ENCODE peak calls at places on chromosomes 5 and 9, in ten cellular contexts. D is foreskin fibroblast; Q is GM23338; A is left ventricle myocardium inferior; W is heart left ventricle; J is A549; L is PC-9; K is adrenal gland; N is kidney; F is CD8-positive, alpha-beta T cell. R is an unnamed sample.

GRCh38 chr5:67166460-67166871 is 30.1 kb downstream of the CD180 start:
- DNase-seq in D (no peak), Q (no peak), A (peak), W (peak), J (peak), L (no peak), K (peak), N (peak), F (peak), R (peak)

GRCh38 chr5:144072518-144072927 is 97.9 kb downstream of the YIPF5 start:
- DNase-seq in D (peak), Q (no peak), A (no peak), W (no peak), J (no peak), L (no peak), K (no peak), N (no peak), F (no peak), R (peak)

GRCh38 chr9:125829743-125830142 is 82.6 kb downstream of the PBX3 start:
- DNase-seq in D (peak), Q (no peak), A (no peak), W (no peak), J (no peak), L (no peak), K (peak), N (peak), F (peak), R (no peak)

GRCh38 chr5:6716634-6717149 is 3.5 kb downstream of the TENT4A start:
- DNase-seq in D (no peak), Q (no peak), A (no peak), W (no peak), J (no peak), L (no peak), K (peak), N (no peak), F (no peak), R (no peak)

GRCh38 chr5:76292923-76293322 is 110.2 kb upstream of the IQGAP2 start:
- DNase-seq in D (no peak), Q (no peak), A (no peak), W (no peak), J (no peak), L (no peak), K (no peak), N (no peak), F (no peak), R (no peak)

GRCh38 chr5:143650296-143650695 is 161.7 kb upstream of the HMHB1 start:
- DNase-seq in D (no peak), Q (no peak), A (no peak), W (no peak), J (no peak), L (no peak), K (no peak), N (no peak), F (no peak), R (no peak)

GRCh38 chr5:85484982-85485574 is 1100.4 kb upstream of the EDIL3 start:
- DNase-seq in D (no peak), Q (peak), A (no peak), W (no peak), J (no peak), L (no peak), K (no peak), N (no peak), F (no peak), R (no peak)

GRCh38 chr5:81315336-81315735 is 13.9 kb downstream of the ZCCHC9 start:
- DNase-seq in D (peak), Q (peak), A (no peak), W (no peak), J (no peak), L (no peak), K (no peak), N (no peak), F (no peak), R (peak)

GRCh38 chr9:1217076-1217475 is 166.9 kb downstream of the DMRT2 start:
- DNase-seq in D (peak), Q (no peak), A (no peak), W (no peak), J (no peak), L (no peak), K (no peak), N (no peak), F (no peak), R (no peak)

GRCh38 chr9:30075451-30076199 is 2308.8 kb upstream of the ACO1 start:
- DNase-seq in D (no peak), Q (no peak), A (no peak), W (no peak), J (peak), L (no peak), K (no peak), N (no peak), F (no peak), R (peak)

GRCh38 chr9:121815084-121815483 is 163.7 kb downstream of the DAB2IP start:
- DNase-seq in D (no peak), Q (no peak), A (no peak), W (peak), J (no peak), L (no peak), K (no peak), N (no peak), F (no peak), R (no peak)

GRCh38 chr5:13771011-13771571 is 173.4 kb downstream of the DNAH5 start:
- DNase-seq in D (no peak), Q (no peak), A (no peak), W (no peak), J (no peak), L (no peak), K (no peak), N (no peak), F (no peak), R (no peak)

GRCh38 chr5:52269395-52269794 is 518.3 kb upstream of the ITGA1 start:
- DNase-seq in D (no peak), Q (peak), A (no peak), W (no peak), J (no peak), L (no peak), K (no peak), N (no peak), F (no peak), R (no peak)
- H3K4me3 ChIP-seq in D (no peak), Q (no peak), A (no peak), W (no peak), J (no peak), L (no peak), K (peak), N (no peak), F (no peak), R (no peak)

GRCh38 chr9:15306757-15307522 is at the start of gene TTC39B:
- DNase-seq in D (peak), Q (peak), A (peak), W (peak), J (peak), L (peak), K (peak), N (peak), F (peak), R (peak)
- TF ChIP-seq CTCF in D (no peak), Q (peak), A (no peak), W (no peak), J (no peak), L (no peak), K (no peak), N (peak), F (no peak), R (no peak)

DNA sequence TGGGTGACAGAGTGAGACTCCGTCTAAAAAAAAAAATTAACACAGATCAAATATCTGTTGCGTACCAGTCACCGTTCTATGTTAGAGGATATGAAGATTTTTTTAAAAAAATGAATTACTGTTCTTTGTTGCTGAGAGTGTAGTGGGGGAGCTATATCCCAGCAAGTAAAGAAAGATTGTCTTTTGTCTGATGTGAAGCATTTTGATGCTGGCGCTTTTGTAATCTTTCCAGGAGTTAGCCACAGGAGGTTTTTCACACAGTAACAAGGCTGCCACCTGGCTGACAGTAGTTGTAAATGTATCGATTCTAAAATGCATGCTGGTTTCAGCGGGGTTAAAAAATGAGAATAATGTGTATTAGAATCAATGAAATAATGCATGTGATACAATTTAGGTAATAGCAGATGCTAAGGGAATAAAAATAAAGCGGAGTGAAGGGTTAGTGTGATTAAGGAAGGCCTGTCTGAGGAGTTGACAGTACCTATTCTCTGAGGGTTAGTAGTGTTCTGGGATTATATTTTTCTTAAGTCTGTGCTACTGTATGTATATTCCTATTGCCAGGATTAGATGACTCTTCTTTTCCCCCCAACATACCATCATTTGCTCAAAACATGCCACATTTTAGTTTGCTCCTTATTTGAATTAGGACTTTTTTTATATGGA is 3.4 kb downstream of the LMNB1 start:
- DNase-seq in D (peak), Q (peak), A (no peak), W (no peak), J (peak), L (no peak), K (peak), N (no peak), F (peak), R (peak)
- H3K4me3 ChIP-seq in D (no peak), Q (peak), A (no peak), W (no peak), J (peak), L (no peak), K (no peak), N (no peak), F (no peak), R (no peak)

GRCh38 chr5:102545175-102545574 is 46.4 kb upstream of the SLCO6A1 start:
- DNase-seq in D (peak), Q (peak), A (no peak), W (no peak), J (no peak), L (no peak), K (peak), N (no peak), F (no peak), R (peak)
- TF ChIP-seq CTCF in D (peak), Q (peak), A (peak), W (peak), J (no peak), L (no peak), K (no peak), N (peak), F (no peak), R (peak)

GRCh38 chr5:16520806-16521205 is 55.2 kb upstream of the ZNF622 start:
- DNase-seq in D (no peak), Q (no peak), A (no peak), W (no peak), J (no peak), L (peak), K (no peak), N (no peak), F (no peak), R (no peak)

GRCh38 chr5:16522096-16522495 is 56.5 kb upstream of the ZNF622 start:
- DNase-seq in D (no peak), Q (no peak), A (no peak), W (no peak), J (no peak), L (no peak), K (no peak), N (no peak), F (no peak), R (no peak)

GRCh38 chr5:16518606-16519005 is 53.0 kb upstream of the ZNF622 start:
- DNase-seq in D (no peak), Q (no peak), A (no peak), W (no peak), J (no peak), L (no peak), K (no peak), N (no peak), F (no peak), R (no peak)

GRCh38 chr5:16519435-16519834 is 53.8 kb upstream of the ZNF622 start:
- DNase-seq in D (no peak), Q (no peak), A (no peak), W (no peak), J (no peak), L (no peak), K (no peak), N (no peak), F (no peak), R (no peak)

GRCh38 chr5:16521561-16522090 is 56.0 kb upstream of the ZNF622 start:
- DNase-seq in D (no peak), Q (no peak), A (no peak), W (no peak), J (no peak), L (no peak), K (no peak), N (no peak), F (no peak), R (no peak)
- H3K4me3 ChIP-seq in D (no peak), Q (no peak), A (no peak), W (no peak), J (no peak), L (no peak), K (no peak), N (peak), F (no peak), R (no peak)

R was measured in epithelial cell of esophagus.